ENCODE peak calls at places on chromosomes 12 and 14, in nine cellular contexts. One of them, this sample, is unnamed.

GRCh38 chr12:88562151-88562550 is 18.1 kb downstream of the KITLG start:
- DNase-seq in thoracic aorta: no peak
- DNase-seq in fibroblast of mammary gland: no peak
- DNase-seq in tibial artery: no peak
- DNase-seq in fibroblast of the aortic adventitia: no peak
- DNase-seq in coronary artery: no peak
- DNase-seq in IMR-90: no peak
- DNase-seq in A549: no peak
- DNase-seq in GM23338: no peak
- DNase-seq in this sample: no peak

GRCh38 chr14:39843881-39844280 is 411.6 kb upstream of the FBXO33 start:
- DNase-seq in A549: no peak
- DNase-seq in fibroblast of the aortic adventitia: no peak
- DNase-seq in fibroblast of mammary gland: no peak
- DNase-seq in tibial artery: no peak
- DNase-seq in coronary artery: no peak
- DNase-seq in thoracic aorta: no peak
- DNase-seq in GM23338: no peak
- DNase-seq in IMR-90: no peak
- DNase-seq in this sample: no peak

GRCh38 chr12:124592481-124593160 is 25.2 kb upstream of the NCOR2 start:
- DNase-seq in coronary artery: no peak
- DNase-seq in fibroblast of mammary gland: no peak
- DNase-seq in fibroblast of the aortic adventitia: no peak
- DNase-seq in GM23338: no peak
- DNase-seq in IMR-90: no peak
- DNase-seq in thoracic aorta: no peak
- DNase-seq in tibial artery: no peak
- DNase-seq in A549: no peak
- DNase-seq in this sample: no peak

GRCh38 chr12:51666696-51667095 is 75.7 kb downstream of the SCN8A start:
- DNase-seq in coronary artery: no peak
- DNase-seq in fibroblast of the aortic adventitia: peak; percentile 20
- DNase-seq in A549: no peak
- DNase-seq in GM23338: peak; percentile 60
- DNase-seq in tibial artery: no peak
- DNase-seq in thoracic aorta: no peak
- DNase-seq in fibroblast of mammary gland: peak; percentile 16
- DNase-seq in IMR-90: peak; percentile 6
- DNase-seq in this sample: peak; percentile 3

GRCh38 chr14:22225526-22226133 is 363.4 kb downstream of the DAD1 start:
- DNase-seq in GM23338: no peak
- DNase-seq in thoracic aorta: no peak
- DNase-seq in fibroblast of mammary gland: no peak
- DNase-seq in fibroblast of the aortic adventitia: peak; percentile 45
- DNase-seq in IMR-90: peak; percentile 74
- DNase-seq in coronary artery: no peak
- DNase-seq in A549: no peak
- DNase-seq in tibial artery: no peak
- DNase-seq in this sample: peak; percentile 61

GRCh38 chr12:101018540-101018939 is 191.5 kb downstream of the SLC5A8 start:
- DNase-seq in coronary artery: no peak
- DNase-seq in tibial artery: no peak
- DNase-seq in A549: peak; percentile 46
- DNase-seq in fibroblast of mammary gland: peak; percentile 82
- DNase-seq in IMR-90: peak; percentile 91
- DNase-seq in GM23338: peak; percentile 19
- DNase-seq in thoracic aorta: no peak
- DNase-seq in fibroblast of the aortic adventitia: peak; percentile 81
- DNase-seq in this sample: peak; percentile 92

GRCh38 chr12:86634706-86635410 is 378.7 kb upstream of the MGAT4C start:
- DNase-seq in IMR-90: peak; percentile 1
- DNase-seq in coronary artery: no peak
- DNase-seq in tibial artery: no peak
- DNase-seq in fibroblast of mammary gland: peak; percentile 12
- DNase-seq in fibroblast of the aortic adventitia: peak; percentile 14
- DNase-seq in A549: peak; percentile 40
- DNase-seq in thoracic aorta: no peak
- DNase-seq in GM23338: no peak
- DNase-seq in this sample: peak; percentile 21

GRCh38 chr12:100128509-100128908 is 14.2 kb downstream of the BLTP3B start:
- DNase-seq in fibroblast of the aortic adventitia: peak; percentile 57
- DNase-seq in coronary artery: no peak
- DNase-seq in GM23338: peak; percentile 82
- DNase-seq in thoracic aorta: no peak
- DNase-seq in tibial artery: peak; percentile 58
- DNase-seq in IMR-90: peak; percentile 41
- DNase-seq in A549: peak; percentile 58
- DNase-seq in fibroblast of mammary gland: peak; percentile 72
- DNase-seq in this sample: peak; percentile 73

GRCh38 chr14:33655421-33655820 is 295.5 kb downstream of the EGLN3 start:
- DNase-seq in thoracic aorta: no peak
- DNase-seq in fibroblast of mammary gland: no peak
- DNase-seq in A549: no peak
- DNase-seq in tibial artery: no peak
- DNase-seq in fibroblast of the aortic adventitia: no peak
- DNase-seq in IMR-90: peak; percentile 2
- DNase-seq in coronary artery: no peak
- DNase-seq in GM23338: no peak
- DNase-seq in this sample: peak; percentile 43

GRCh38 chr12:103928736-103929050 is 1.5 kb upstream of the HSP90B1 start:
- DNase-seq in fibroblast of mammary gland: no peak
- DNase-seq in coronary artery: no peak
- DNase-seq in thoracic aorta: no peak
- DNase-seq in GM23338: peak; percentile 11
- DNase-seq in fibroblast of the aortic adventitia: no peak
- DNase-seq in A549: no peak
- DNase-seq in tibial artery: peak; percentile 47
- DNase-seq in IMR-90: no peak
- DNase-seq in this sample: no peak

GRCh38 chr12:93098077-93098476 is 169.0 kb upstream of the EEA1 start:
- DNase-seq in GM23338: peak; percentile 92
- DNase-seq in fibroblast of mammary gland: peak; percentile 57
- DNase-seq in fibroblast of the aortic adventitia: peak; percentile 40
- DNase-seq in A549: peak; percentile 71
- DNase-seq in coronary artery: no peak
- DNase-seq in IMR-90: peak; percentile 35
- DNase-seq in thoracic aorta: peak; percentile 15
- DNase-seq in tibial artery: peak; percentile 71
- DNase-seq in this sample: peak; percentile 74

GRCh38 chr14:92460916-92461579 is 52.5 kb upstream of the RIN3 start:
- DNase-seq in A549: no peak
- DNase-seq in coronary artery: peak; percentile 70
- DNase-seq in GM23338: peak; percentile 39
- DNase-seq in IMR-90: peak; percentile 82
- DNase-seq in fibroblast of the aortic adventitia: peak; percentile 58
- DNase-seq in thoracic aorta: no peak
- DNase-seq in fibroblast of mammary gland: peak; percentile 66
- DNase-seq in tibial artery: peak; percentile 47
- DNase-seq in this sample: peak; percentile 73

GRCh38 chr12:93080994-93081809 is 152.1 kb upstream of the EEA1 start:
- DNase-seq in coronary artery: no peak
- DNase-seq in fibroblast of mammary gland: no peak
- DNase-seq in tibial artery: no peak
- DNase-seq in thoracic aorta: no peak
- DNase-seq in fibroblast of the aortic adventitia: peak; percentile 39
- DNase-seq in IMR-90: peak; percentile 52
- DNase-seq in A549: no peak
- DNase-seq in GM23338: peak; percentile 68
- DNase-seq in this sample: peak; percentile 61

GRCh38 chr12:47244730-47245285 is 165.0 kb upstream of the AMIGO2 start:
- DNase-seq in GM23338: no peak
- DNase-seq in tibial artery: no peak
- DNase-seq in fibroblast of the aortic adventitia: no peak
- DNase-seq in fibroblast of mammary gland: no peak
- DNase-seq in IMR-90: no peak
- DNase-seq in thoracic aorta: no peak
- DNase-seq in A549: no peak
- DNase-seq in coronary artery: no peak
- DNase-seq in this sample: no peak

GRCh38 chr12:111151441-111151840 is 217.5 kb downstream of the PHETA1 start:
- DNase-seq in thoracic aorta: no peak
- DNase-seq in fibroblast of mammary gland: no peak
- DNase-seq in tibial artery: no peak
- DNase-seq in IMR-90: no peak
- DNase-seq in GM23338: no peak
- DNase-seq in coronary artery: no peak
- DNase-seq in fibroblast of the aortic adventitia: no peak
- DNase-seq in A549: no peak
- DNase-seq in this sample: no peak

GRCh38 chr12:20946732-20947131 is 136.2 kb downstream of the SLCO1B3 start:
- DNase-seq in IMR-90: no peak
- DNase-seq in thoracic aorta: no peak
- DNase-seq in fibroblast of the aortic adventitia: peak; percentile 12
- DNase-seq in coronary artery: no peak
- DNase-seq in tibial artery: no peak
- DNase-seq in fibroblast of mammary gland: peak; percentile 16
- DNase-seq in A549: peak; percentile 51
- DNase-seq in GM23338: peak; percentile 84
- DNase-seq in this sample: peak; percentile 54

DNA sequence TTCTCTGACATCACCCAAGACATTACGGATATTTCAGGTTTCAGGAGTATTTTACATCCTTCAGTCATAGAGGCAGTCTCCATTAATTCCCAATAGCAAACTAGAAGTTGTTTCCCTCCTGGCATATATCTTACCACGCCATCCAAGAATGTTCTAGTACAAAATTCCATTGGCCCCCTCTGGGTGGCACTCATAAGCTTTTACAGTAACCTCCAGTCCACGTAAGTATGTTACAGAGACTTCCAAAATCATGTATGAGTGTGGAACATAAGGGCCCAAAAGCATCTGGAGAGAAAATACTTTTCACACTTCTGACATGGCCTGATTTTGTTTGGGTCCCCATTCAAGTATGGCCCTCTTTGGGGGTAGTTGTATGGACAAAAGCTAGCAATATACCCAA is 58.1 kb upstream of the DHRS4 start:
- DNase-seq in A549: no peak
- DNase-seq in thoracic aorta: no peak
- DNase-seq in IMR-90: no peak
- DNase-seq in coronary artery: no peak
- DNase-seq in fibroblast of the aortic adventitia: peak; percentile 52
- DNase-seq in tibial artery: no peak
- DNase-seq in fibroblast of mammary gland: peak; percentile 2
- DNase-seq in GM23338: peak; percentile 4
- DNase-seq in this sample: peak; percentile 13
- TF ChIP-seq CTCF in A549: peak; percentile 12
- TF ChIP-seq CTCF in thoracic aorta: peak; percentile 39
- TF ChIP-seq CTCF in IMR-90: no peak
- TF ChIP-seq CTCF in coronary artery: no peak
- TF ChIP-seq CTCF in fibroblast of the aortic adventitia: peak; percentile 42
- TF ChIP-seq CTCF in tibial artery: no peak
- TF ChIP-seq CTCF in fibroblast of mammary gland: no peak
- TF ChIP-seq CTCF in GM23338: peak; percentile 27
- TF ChIP-seq CTCF in this sample: no peak

GRCh38 chr14:58739674-58740073 is 101.9 kb downstream of the DACT1 start:
- DNase-seq in A549: no peak
- DNase-seq in coronary artery: no peak
- DNase-seq in IMR-90: no peak
- DNase-seq in thoracic aorta: no peak
- DNase-seq in fibroblast of the aortic adventitia: no peak
- DNase-seq in GM23338: no peak
- DNase-seq in tibial artery: no peak
- DNase-seq in fibroblast of mammary gland: no peak
- DNase-seq in this sample: no peak
- H3K4me3 ChIP-seq in A549: no peak overlapping the region
- H3K4me3 ChIP-seq in coronary artery: no peak overlapping the region
- H3K4me3 ChIP-seq in IMR-90: no peak overlapping the region
- H3K4me3 ChIP-seq in thoracic aorta: no peak overlapping the region
- H3K4me3 ChIP-seq in fibroblast of the aortic adventitia: no peak overlapping the region
- H3K4me3 ChIP-seq in GM23338: no peak overlapping the region
- H3K4me3 ChIP-seq in tibial artery: no peak overlapping the region
- H3K4me3 ChIP-seq in fibroblast of mammary gland: no peak overlapping the region
- H3K4me3 ChIP-seq in this sample: no peak overlapping the region

GRCh38 chr12:3964404-3964803 is 91.2 kb upstream of the PARP11 start:
- DNase-seq in tibial artery: no peak
- DNase-seq in coronary artery: no peak
- DNase-seq in fibroblast of mammary gland: peak; percentile 10
- DNase-seq in IMR-90: no peak
- DNase-seq in GM23338: peak; percentile 85
- DNase-seq in thoracic aorta: no peak
- DNase-seq in fibroblast of the aortic adventitia: no peak
- DNase-seq in A549: peak; percentile 23
- DNase-seq in this sample: no peak
- TF ChIP-seq CTCF in tibial artery: no peak
- TF ChIP-seq CTCF in coronary artery: no peak
- TF ChIP-seq CTCF in fibroblast of mammary gland: peak; percentile 22
- TF ChIP-seq CTCF in IMR-90: no peak
- TF ChIP-seq CTCF in GM23338: peak; percentile 76
- TF ChIP-seq CTCF in thoracic aorta: no peak
- TF ChIP-seq CTCF in fibroblast of the aortic adventitia: peak; percentile 10
- TF ChIP-seq CTCF in A549: no peak
- TF ChIP-seq CTCF in this sample: no peak

GRCh38 chr12:79983492-79983891 is 48.6 kb upstream of the PPP1R12A start:
- DNase-seq in tibial artery: no peak
- DNase-seq in fibroblast of the aortic adventitia: peak; percentile 91
- DNase-seq in coronary artery: no peak
- DNase-seq in A549: peak; percentile 53
- DNase-seq in fibroblast of mammary gland: peak; percentile 96
- DNase-seq in thoracic aorta: no peak
- DNase-seq in GM23338: no peak
- DNase-seq in IMR-90: peak; percentile 78
- DNase-seq in this sample: peak; percentile 66

GRCh38 chr12:79983969-79984629 is 49.2 kb upstream of the PPP1R12A start:
- DNase-seq in A549: peak; percentile 33
- DNase-seq in thoracic aorta: no peak
- DNase-seq in GM23338: no peak
- DNase-seq in tibial artery: no peak
- DNase-seq in fibroblast of the aortic adventitia: peak; percentile 87
- DNase-seq in fibroblast of mammary gland: peak; percentile 69
- DNase-seq in coronary artery: no peak
- DNase-seq in IMR-90: peak; percentile 48
- DNase-seq in this sample: peak; percentile 55

GRCh38 chr12:79991586-79991985 is 56.7 kb upstream of the PPP1R12A start:
- DNase-seq in A549: no peak
- DNase-seq in thoracic aorta: no peak
- DNase-seq in GM23338: no peak
- DNase-seq in IMR-90: no peak
- DNase-seq in coronary artery: no peak
- DNase-seq in fibroblast of the aortic adventitia: no peak
- DNase-seq in tibial artery: no peak
- DNase-seq in fibroblast of mammary gland: no peak
- DNase-seq in this sample: no peak

GRCh38 chr12:79993106-79993862 is 58.4 kb upstream of the PPP1R12A start:
- DNase-seq in thoracic aorta: no peak
- DNase-seq in coronary artery: no peak
- DNase-seq in IMR-90: no peak
- DNase-seq in fibroblast of the aortic adventitia: no peak
- DNase-seq in GM23338: no peak
- DNase-seq in A549: no peak
- DNase-seq in fibroblast of mammary gland: no peak
- DNase-seq in tibial artery: no peak
- DNase-seq in this sample: no peak

DNA sequence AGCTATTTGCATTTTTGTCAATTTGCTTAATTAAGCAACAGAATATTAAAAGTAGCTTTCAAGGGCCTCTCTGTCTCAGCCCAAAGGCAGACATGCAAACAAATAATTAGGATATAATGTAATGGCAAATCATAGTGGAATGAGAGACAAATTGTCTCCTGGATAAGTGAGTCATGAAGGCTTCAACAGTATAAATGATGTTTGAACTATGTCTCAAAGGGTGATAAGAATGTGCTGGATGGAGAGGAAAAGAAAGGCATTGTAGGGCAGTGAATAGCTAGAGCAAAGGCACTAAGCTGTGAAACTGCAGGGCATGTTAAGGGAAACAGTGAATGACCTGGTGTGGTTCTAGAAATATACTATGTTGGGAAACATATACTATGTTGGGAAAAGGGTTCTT is 53.5 kb upstream of the PPP1R12A start:
- DNase-seq in fibroblast of the aortic adventitia: peak; percentile 30
- DNase-seq in GM23338: no peak
- DNase-seq in A549: no peak
- DNase-seq in fibroblast of mammary gland: peak; percentile 26
- DNase-seq in IMR-90: peak; percentile 41
- DNase-seq in coronary artery: no peak
- DNase-seq in thoracic aorta: no peak
- DNase-seq in tibial artery: no peak
- DNase-seq in this sample: peak; percentile 15
- H3K4me3 ChIP-seq in fibroblast of the aortic adventitia: no peak overlapping the region
- H3K4me3 ChIP-seq in GM23338: no peak overlapping the region
- H3K4me3 ChIP-seq in A549: no peak overlapping the region
- H3K4me3 ChIP-seq in fibroblast of mammary gland: no peak overlapping the region
- H3K4me3 ChIP-seq in IMR-90: no peak overlapping the region
- H3K4me3 ChIP-seq in coronary artery: no peak overlapping the region
- H3K4me3 ChIP-seq in thoracic aorta: no peak overlapping the region
- H3K4me3 ChIP-seq in tibial artery: no peak overlapping the region
- H3K4me3 ChIP-seq in this sample: no peak overlapping the region